ENCODE peak calls at places on chromosomes 7 and 10, in seven cellular contexts. R is GM12865; K is NCI-H1417; M is mammary epithelial cell; G is stimulated activated CD8-positive, alpha-beta memory T cell treated with anti-CD3 and anti-CD28 coated beads, Interleukin-7, amount 100 ng/mL, for 24 hours; L is NCI-H2081; X is activated T-cell treated with anti-CD3 and anti-CD28 coated beads, Interleukin-2, amount 50 U/mL, for 72 hours. W is an unnamed sample.

GRCh38 chr10:112952282-112952991 is 2.4 kb downstream of the TCF7L2 start:
- DNase-seq in M (peak), G (no peak), K (no peak), L (no peak), X (no peak), R (no peak), W (no peak)

GRCh38 chr10:57657164-57657765 is 610.4 kb downstream of the IPMK start:
- DNase-seq in L (peak), R (peak), X (peak), K (peak), G (no peak), M (peak), W (no peak)

GRCh38 chr7:66883716-66884115 is 37.3 kb upstream of the TMEM248 start:
- DNase-seq in K (no peak), M (peak), R (peak), L (no peak), X (no peak), G (no peak), W (no peak)

GRCh38 chr10:77532068-77532467 is 105.5 kb downstream of the KCNMA1 start:
- DNase-seq in R (peak), X (no peak), G (no peak), M (peak), K (no peak), L (no peak), W (no peak)

GRCh38 chr7:158239290-158239981 is 348.2 kb downstream of the PTPRN2 start:
- DNase-seq in R (no peak), L (peak), G (no peak), K (peak), M (no peak), X (no peak), W (peak)

GRCh38 chr7:88212918-88213317 is 6.9 kb downstream of the SRI start:
- DNase-seq in M (no peak), G (no peak), L (no peak), K (no peak), R (no peak), X (no peak), W (no peak)

GRCh38 chr10:71213761-71214440 is 1.5 kb downstream of the UNC5B start:
- DNase-seq in K (no peak), M (peak), L (no peak), G (no peak), R (no peak), X (no peak), W (no peak)

GRCh38 chr10:100733319-100733718 is 12.1 kb upstream of the PAX2 start:
- DNase-seq in G (no peak), X (no peak), L (no peak), R (peak), M (no peak), K (no peak), W (no peak)

GRCh38 chr10:61284222-61284890 is 168.8 kb downstream of the TMEM26 start:
- DNase-seq in G (no peak), M (peak), X (no peak), K (peak), L (no peak), R (peak), W (no peak)

GRCh38 chr10:126690534-126690933 is 20.0 kb upstream of the C10orf90 start:
- DNase-seq in X (no peak), L (no peak), M (no peak), R (no peak), K (no peak), G (no peak), W (no peak)

GRCh38 chr10:22723783-22724182 is 9.4 kb upstream of the PIP4K2A start:
- DNase-seq in X (no peak), G (no peak), M (no peak), K (no peak), R (peak), L (no peak), W (no peak)

GRCh38 chr7:31002256-31002655 is 38.5 kb downstream of the GHRHR start:
- DNase-seq in L (no peak), R (no peak), X (no peak), G (no peak), K (no peak), M (no peak), W (no peak)

GRCh38 chr10:2508971-2509605 is 558.3 kb upstream of the PFKP start:
- DNase-seq in K (no peak), M (peak), G (no peak), L (no peak), X (no peak), R (no peak), W (no peak)

GRCh38 chr7:106426803-106427202 is 142.0 kb upstream of the NAMPT start:
- DNase-seq in X (no peak), G (no peak), L (no peak), K (no peak), M (no peak), R (no peak), W (no peak)

W was measured in SHP77 treated with DMSO at 0.1 percent for 48 hours.